ENCODE peak calls at places on chromosomes 6 and 20, in seven cellular contexts. One of them, this sample, is unnamed.

GRCh38 chr6:159969921-159970320 is 1.0 kb downstream of the IGF2R start:
- DNase-seq in cardiac muscle cell: peak; percentile 60
- DNase-seq in hepatocyte: peak; percentile 83
- DNase-seq in Calu3: peak; percentile 58
- DNase-seq in lower leg skin: peak; percentile 71
- DNase-seq in fibroblast of lung: peak; percentile 73
- DNase-seq in GM20000: peak; percentile 73
- DNase-seq in this sample: peak; percentile 73

GRCh38 chr6:87504440-87504839 is 31.7 kb downstream of the SLC35A1 start:
- DNase-seq in cardiac muscle cell: no peak
- DNase-seq in hepatocyte: no peak
- DNase-seq in Calu3: no peak
- DNase-seq in lower leg skin: no peak
- DNase-seq in fibroblast of lung: peak; percentile 16
- DNase-seq in GM20000: no peak
- DNase-seq in this sample: no peak

GRCh38 chr6:142378138-142378875 is 76.5 kb downstream of the ADGRG6 start:
- DNase-seq in cardiac muscle cell: peak; percentile 83
- DNase-seq in hepatocyte: peak; percentile 40
- DNase-seq in Calu3: no peak
- DNase-seq in lower leg skin: no peak
- DNase-seq in fibroblast of lung: peak; percentile 94
- DNase-seq in GM20000: no peak
- DNase-seq in this sample: peak; percentile 29

GRCh38 chr20:48139262-48140041 is 354.2 kb upstream of the SULF2 start:
- DNase-seq in cardiac muscle cell: no peak
- DNase-seq in hepatocyte: no peak
- DNase-seq in Calu3: no peak
- DNase-seq in lower leg skin: no peak
- DNase-seq in fibroblast of lung: peak; percentile 91
- DNase-seq in GM20000: no peak
- DNase-seq in this sample: peak; percentile 68

GRCh38 chr6:135346747-135347146 is 150.8 kb downstream of the AHI1 start:
- DNase-seq in cardiac muscle cell: no peak
- DNase-seq in hepatocyte: no peak
- DNase-seq in Calu3: no peak
- DNase-seq in lower leg skin: no peak
- DNase-seq in fibroblast of lung: peak; percentile 88
- DNase-seq in GM20000: no peak
- DNase-seq in this sample: no peak

GRCh38 chr6:79947191-79948173 is at the start of gene ELOVL4:
- DNase-seq in cardiac muscle cell: peak; percentile 85
- DNase-seq in hepatocyte: peak; percentile 82
- DNase-seq in Calu3: peak; percentile 44
- DNase-seq in lower leg skin: peak; percentile 35
- DNase-seq in fibroblast of lung: peak; percentile 85
- DNase-seq in GM20000: peak; percentile 55
- DNase-seq in this sample: peak; percentile 72

GRCh38 chr6:6407061-6407723 is 86.7 kb upstream of the F13A1 start:
- DNase-seq in cardiac muscle cell: no peak
- DNase-seq in hepatocyte: no peak
- DNase-seq in Calu3: no peak
- DNase-seq in lower leg skin: no peak
- DNase-seq in fibroblast of lung: no peak
- DNase-seq in GM20000: peak; percentile 53
- DNase-seq in this sample: no peak

GRCh38 chr20:34954905-34955231 is 738 bp downstream of the GSS start:
- DNase-seq in cardiac muscle cell: no peak
- DNase-seq in hepatocyte: peak; percentile 28
- DNase-seq in Calu3: peak; percentile 50
- DNase-seq in lower leg skin: no peak
- DNase-seq in fibroblast of lung: peak; percentile 44
- DNase-seq in GM20000: no peak
- DNase-seq in this sample: peak; percentile 50

GRCh38 chr6:150573041-150573681 is 26.5 kb upstream of the PLEKHG1 start:
- DNase-seq in cardiac muscle cell: peak; percentile 32
- DNase-seq in hepatocyte: peak; percentile 41
- DNase-seq in Calu3: no peak
- DNase-seq in lower leg skin: no peak
- DNase-seq in fibroblast of lung: no peak
- DNase-seq in GM20000: no peak
- DNase-seq in this sample: no peak

GRCh38 chr6:27161115-27161514 is 86.4 kb upstream of the PRSS16 start:
- DNase-seq in cardiac muscle cell: no peak
- DNase-seq in hepatocyte: no peak
- DNase-seq in Calu3: no peak
- DNase-seq in lower leg skin: no peak
- DNase-seq in fibroblast of lung: no peak
- DNase-seq in GM20000: no peak
- DNase-seq in this sample: no peak

GRCh38 chr6:44478158-44478557 is 90.7 kb downstream of the CDC5L start:
- DNase-seq in cardiac muscle cell: no peak
- DNase-seq in hepatocyte: no peak
- DNase-seq in Calu3: no peak
- DNase-seq in lower leg skin: no peak
- DNase-seq in fibroblast of lung: no peak
- DNase-seq in GM20000: no peak
- DNase-seq in this sample: no peak

GRCh38 chr6:4128072-4128471 is 7.3 kb downstream of the ECI2 start:
- DNase-seq in cardiac muscle cell: no peak
- DNase-seq in hepatocyte: no peak
- DNase-seq in Calu3: no peak
- DNase-seq in lower leg skin: no peak
- DNase-seq in fibroblast of lung: peak; percentile 62
- DNase-seq in GM20000: no peak
- DNase-seq in this sample: no peak

GRCh38 chr20:25025091-25025861 is 32.7 kb downstream of the ACSS1 start:
- DNase-seq in cardiac muscle cell: no peak
- DNase-seq in hepatocyte: no peak
- DNase-seq in Calu3: no peak
- DNase-seq in lower leg skin: no peak
- DNase-seq in fibroblast of lung: no peak
- DNase-seq in GM20000: no peak
- DNase-seq in this sample: no peak

GRCh38 chr20:19761853-19762252 is 3.8 kb downstream of the RIN2 start:
- DNase-seq in cardiac muscle cell: no peak
- DNase-seq in hepatocyte: no peak
- DNase-seq in Calu3: no peak
- DNase-seq in lower leg skin: no peak
- DNase-seq in fibroblast of lung: no peak
- DNase-seq in GM20000: no peak
- DNase-seq in this sample: no peak

GRCh38 chr6:26552640-26553189 is 14.5 kb downstream of the HMGN4 start:
- DNase-seq in cardiac muscle cell: no peak
- DNase-seq in hepatocyte: no peak
- DNase-seq in Calu3: no peak
- DNase-seq in lower leg skin: no peak
- DNase-seq in fibroblast of lung: no peak
- DNase-seq in GM20000: no peak
- DNase-seq in this sample: no peak

GRCh38 chr6:53513519-53513966 is 31.4 kb downstream of the GCLC start:
- DNase-seq in cardiac muscle cell: no peak
- DNase-seq in hepatocyte: peak; percentile 31
- DNase-seq in Calu3: no peak
- DNase-seq in lower leg skin: no peak
- DNase-seq in fibroblast of lung: no peak
- DNase-seq in GM20000: no peak
- DNase-seq in this sample: no peak

GRCh38 chr6:144217264-144217663 is 66.9 kb downstream of the STX11 start:
- DNase-seq in cardiac muscle cell: peak; percentile 30
- DNase-seq in hepatocyte: peak; percentile 14
- DNase-seq in Calu3: no peak
- DNase-seq in lower leg skin: no peak
- DNase-seq in fibroblast of lung: no peak
- DNase-seq in GM20000: no peak
- DNase-seq in this sample: no peak

GRCh38 chr6:52157301-52157930 is 28.8 kb upstream of the IL17A start:
- DNase-seq in cardiac muscle cell: no peak
- DNase-seq in hepatocyte: no peak
- DNase-seq in Calu3: no peak
- DNase-seq in lower leg skin: no peak
- DNase-seq in fibroblast of lung: peak; percentile 7
- DNase-seq in GM20000: peak; percentile 27
- DNase-seq in this sample: no peak

GRCh38 chr6:94071835-94072234 is 652.5 kb upstream of the EPHA7 start:
- DNase-seq in cardiac muscle cell: peak; percentile 9
- DNase-seq in hepatocyte: peak; percentile 11
- DNase-seq in Calu3: no peak
- DNase-seq in lower leg skin: no peak
- DNase-seq in fibroblast of lung: no peak
- DNase-seq in GM20000: no peak
- DNase-seq in this sample: no peak

GRCh38 chr6:105881608-105882007 is 204.5 kb upstream of the PRDM1 start:
- DNase-seq in cardiac muscle cell: no peak
- DNase-seq in hepatocyte: no peak
- DNase-seq in Calu3: no peak
- DNase-seq in lower leg skin: no peak
- DNase-seq in fibroblast of lung: no peak
- DNase-seq in GM20000: no peak
- DNase-seq in this sample: no peak

GRCh38 chr6:160106010-160106409 is 15.6 kb upstream of the SLC22A1 start:
- DNase-seq in cardiac muscle cell: no peak
- DNase-seq in hepatocyte: no peak
- DNase-seq in Calu3: no peak
- DNase-seq in lower leg skin: no peak
- DNase-seq in fibroblast of lung: no peak
- DNase-seq in GM20000: no peak
- DNase-seq in this sample: no peak

GRCh38 chr6:23621026-23621425 is 505.0 kb upstream of the NRSN1 start:
- DNase-seq in cardiac muscle cell: no peak
- DNase-seq in hepatocyte: no peak
- DNase-seq in Calu3: no peak
- DNase-seq in lower leg skin: no peak
- DNase-seq in fibroblast of lung: peak; percentile 72
- DNase-seq in GM20000: no peak
- DNase-seq in this sample: no peak

GRCh38 chr6:42564496-42564890 is 664 bp downstream of the UBR2 start:
- DNase-seq in cardiac muscle cell: no peak
- DNase-seq in hepatocyte: no peak
- DNase-seq in Calu3: no peak
- DNase-seq in lower leg skin: no peak
- DNase-seq in fibroblast of lung: no peak
- DNase-seq in GM20000: peak; percentile 29
- DNase-seq in this sample: peak; percentile 47

GRCh38 chr6:137415834-137416190 is 78.4 kb downstream of the OLIG3 start:
- DNase-seq in cardiac muscle cell: no peak
- DNase-seq in hepatocyte: no peak
- DNase-seq in Calu3: no peak
- DNase-seq in lower leg skin: no peak
- DNase-seq in fibroblast of lung: no peak
- DNase-seq in GM20000: no peak
- DNase-seq in this sample: no peak
- TF ChIP-seq CTCF in cardiac muscle cell: no peak
- TF ChIP-seq CTCF in hepatocyte: no peak
- TF ChIP-seq CTCF in Calu3: no peak
- TF ChIP-seq CTCF in lower leg skin: no peak
- TF ChIP-seq CTCF in fibroblast of lung: no peak
- TF ChIP-seq CTCF in GM20000: no peak
- TF ChIP-seq CTCF in this sample: no peak

GRCh38 chr20:57671662-57672061 is 38.2 kb downstream of the PMEPA1 start:
- DNase-seq in cardiac muscle cell: no peak
- DNase-seq in hepatocyte: no peak
- DNase-seq in Calu3: no peak
- DNase-seq in lower leg skin: no peak
- DNase-seq in fibroblast of lung: no peak
- DNase-seq in GM20000: no peak
- DNase-seq in this sample: peak; percentile 53
- TF ChIP-seq CTCF in cardiac muscle cell: peak; percentile 3
- TF ChIP-seq CTCF in hepatocyte: no peak
- TF ChIP-seq CTCF in Calu3: peak; percentile 26
- TF ChIP-seq CTCF in lower leg skin: no peak
- TF ChIP-seq CTCF in fibroblast of lung: peak; percentile 6
- TF ChIP-seq CTCF in GM20000: no peak
- TF ChIP-seq CTCF in this sample: no peak

GRCh38 chr6:154236646-154237236 is 119.9 kb downstream of the IPCEF1 start:
- DNase-seq in cardiac muscle cell: no peak
- DNase-seq in hepatocyte: no peak
- DNase-seq in Calu3: no peak
- DNase-seq in lower leg skin: no peak
- DNase-seq in fibroblast of lung: peak; percentile 10
- DNase-seq in GM20000: no peak
- DNase-seq in this sample: no peak

GRCh38 chr6:154241570-154241969 is 115.0 kb downstream of the IPCEF1 start:
- DNase-seq in cardiac muscle cell: peak; percentile 3
- DNase-seq in hepatocyte: no peak
- DNase-seq in Calu3: no peak
- DNase-seq in lower leg skin: no peak
- DNase-seq in fibroblast of lung: peak; percentile 35
- DNase-seq in GM20000: no peak
- DNase-seq in this sample: no peak

GRCh38 chr6:154243793-154244768 is 112.5 kb downstream of the IPCEF1 start:
- DNase-seq in cardiac muscle cell: peak; percentile 57
- DNase-seq in hepatocyte: no peak
- DNase-seq in Calu3: no peak
- DNase-seq in lower leg skin: no peak
- DNase-seq in fibroblast of lung: no peak
- DNase-seq in GM20000: no peak
- DNase-seq in this sample: no peak

GRCh38 chr6:154242617-154243357 is 113.8 kb downstream of the IPCEF1 start:
- DNase-seq in cardiac muscle cell: no peak
- DNase-seq in hepatocyte: no peak
- DNase-seq in Calu3: no peak
- DNase-seq in lower leg skin: no peak
- DNase-seq in fibroblast of lung: no peak
- DNase-seq in GM20000: no peak
- DNase-seq in this sample: no peak

DNA sequence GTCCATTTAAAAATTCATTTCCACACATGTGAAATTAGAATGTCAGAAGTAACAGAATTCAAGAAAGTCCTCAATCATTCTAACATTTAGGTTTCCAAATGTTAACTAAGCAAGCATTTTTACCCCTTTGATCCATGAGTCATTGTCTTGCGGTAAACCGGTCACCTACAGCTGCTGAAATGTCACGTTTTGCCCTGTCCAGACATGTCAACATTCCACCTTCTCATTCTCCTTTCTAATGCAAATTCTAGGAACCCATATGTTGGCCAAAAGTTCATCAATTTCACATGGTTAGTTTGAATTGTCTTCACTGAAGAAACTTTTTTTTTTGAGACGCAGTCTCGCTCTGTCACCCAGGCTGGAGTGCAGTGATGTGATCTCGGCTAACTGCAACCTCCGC is 117.2 kb downstream of the IPCEF1 start:
- DNase-seq in cardiac muscle cell: no peak
- DNase-seq in hepatocyte: no peak
- DNase-seq in Calu3: no peak
- DNase-seq in lower leg skin: no peak
- DNase-seq in fibroblast of lung: no peak
- DNase-seq in GM20000: no peak
- DNase-seq in this sample: peak; percentile 78
- TF ChIP-seq CTCF in cardiac muscle cell: no peak
- TF ChIP-seq CTCF in hepatocyte: no peak
- TF ChIP-seq CTCF in Calu3: no peak
- TF ChIP-seq CTCF in lower leg skin: no peak
- TF ChIP-seq CTCF in fibroblast of lung: no peak
- TF ChIP-seq CTCF in GM20000: no peak
- TF ChIP-seq CTCF in this sample: no peak

DNA sequence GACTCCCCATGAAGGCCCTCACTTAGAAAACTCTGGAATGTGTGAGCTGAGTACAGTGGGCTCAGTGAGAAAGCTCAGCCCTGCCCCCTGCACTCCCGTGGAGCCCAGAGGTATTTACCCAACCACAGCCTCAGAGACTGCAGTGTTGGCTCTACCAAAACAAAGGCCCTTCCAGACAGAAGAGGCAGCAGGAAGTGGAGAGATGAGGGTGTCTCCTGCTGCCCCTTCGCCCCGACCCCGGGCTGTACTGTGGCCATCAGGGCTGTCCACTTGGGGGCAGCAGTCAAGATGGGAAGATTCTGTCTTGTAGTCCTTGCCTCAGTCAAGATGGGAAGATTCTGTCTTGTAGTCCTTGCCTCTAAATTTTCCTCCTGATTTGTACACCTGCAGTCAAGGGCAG is 341.3 kb downstream of the TAF4 start:
- DNase-seq in cardiac muscle cell: peak; percentile 5
- DNase-seq in hepatocyte: no peak
- DNase-seq in Calu3: peak; percentile 30
- DNase-seq in lower leg skin: no peak
- DNase-seq in fibroblast of lung: peak; percentile 18
- DNase-seq in GM20000: no peak
- DNase-seq in this sample: no peak
- TF ChIP-seq CTCF in cardiac muscle cell: no peak
- TF ChIP-seq CTCF in hepatocyte: peak; percentile 38
- TF ChIP-seq CTCF in Calu3: peak; percentile 36
- TF ChIP-seq CTCF in lower leg skin: no peak
- TF ChIP-seq CTCF in fibroblast of lung: peak; percentile 24
- TF ChIP-seq CTCF in GM20000: peak; percentile 5
- TF ChIP-seq CTCF in this sample: no peak

This sample was measured in RWPE1.